ENCODE peak calls at places on chromosomes 3 and 15, in five cellular contexts. W, K, E, Q and I are unnamed samples.

GRCh38 chr3:49650177-49650576 is 24.0 kb upstream of the APEH start:
- DNase-seq in W (no peak), K (no peak), E (no peak), Q (no peak), I (no peak)

GRCh38 chr3:21979706-21980105 is 228.7 kb upstream of the ZNF385D start:
- DNase-seq in W (no peak), K (no peak), E (no peak), Q (peak), I (peak)

GRCh38 chr3:97940034-97940433 is 32.2 kb downstream of the RIOX2 start:
- DNase-seq in W (no peak), K (no peak), E (peak), Q (peak), I (no peak)

GRCh38 chr3:58331593-58332152 is 1.0 kb upstream of the PXK start:
- DNase-seq in W (no peak), K (no peak), E (no peak), Q (no peak), I (no peak)

GRCh38 chr15:57158589-57158988 is 217.7 kb upstream of the CGNL1 start:
- DNase-seq in W (no peak), K (no peak), E (no peak), Q (peak), I (peak)

GRCh38 chr3:177721864-177722370 is 524.6 kb upstream of the TBL1XR1 start:
- DNase-seq in W (no peak), K (no peak), E (no peak), Q (no peak), I (no peak)

GRCh38 chr3:10259036-10259435 is 10.8 kb downstream of the TATDN2 start:
- DNase-seq in W (no peak), K (no peak), E (no peak), Q (no peak), I (no peak)

GRCh38 chr15:43253431-43254403 is 13.0 kb downstream of the TGM5 start:
- DNase-seq in W (peak), K (peak), E (peak), Q (no peak), I (peak)

GRCh38 chr15:75454471-75455418 is 3.3 kb upstream of the SIN3A start:
- DNase-seq in W (peak), K (peak), E (peak), Q (no peak), I (peak)

GRCh38 chr15:72340366-72340765 is 20.4 kb upstream of the CELF6 start:
- DNase-seq in W (no peak), K (no peak), E (no peak), Q (peak), I (peak)

GRCh38 chr15:77209221-77209620 is 138.3 kb upstream of the TSPAN3 start:
- DNase-seq in W (no peak), K (no peak), E (no peak), Q (no peak), I (no peak)

GRCh38 chr3:18782191-18782590 is 357.1 kb upstream of the SATB1 start:
- DNase-seq in W (no peak), K (no peak), E (no peak), Q (no peak), I (no peak)

GRCh38 chr3:4763604-4764247 is 215.5 kb upstream of the BHLHE40 start:
- DNase-seq in W (no peak), K (no peak), E (no peak), Q (no peak), I (no peak)

GRCh38 chr3:21894459-21895083 is 143.6 kb upstream of the ZNF385D start:
- DNase-seq in W (no peak), K (peak), E (no peak), Q (peak), I (peak)

GRCh38 chr3:139037478-139037877 is 7.2 kb downstream of the PRR23C start:
- DNase-seq in W (no peak), K (no peak), E (no peak), Q (no peak), I (no peak)

GRCh38 chr15:43229977-43230376 is 9.2 kb upstream of the EPB42 start:
- DNase-seq in W (no peak), K (no peak), E (no peak), Q (no peak), I (no peak)